ENCODE peak calls at places on chromosomes 16 and 17, in four cellular contexts. L is sigmoid colon, O is suprapubic skin, J is esophagus muscularis mucosa. B is an unnamed sample.

GRCh38 chr17:725084-725483 is 7.3 kb upstream of the TLCD3A start:
- DNase-seq in L (no peak), J (no peak), O (no peak), B (no peak)

GRCh38 chr16:53664724-53665345 is 38.8 kb downstream of the RPGRIP1L start:
- DNase-seq in O (no peak), L (no peak), J (no peak), B (no peak)

GRCh38 chr17:78168906-78169793 is 769 bp downstream of the SYNGR2 start:
- DNase-seq in O (no peak), L (no peak), J (peak; percentile 94), B (peak; percentile 85)

GRCh38 chr16:28879261-28879840 is 1.1 kb downstream of the ATP2A1 start:
- DNase-seq in L (no peak), J (no peak), O (no peak), B (peak; percentile 22)

GRCh38 chr17:59332890-59333377 is 1.5 kb downstream of the YPEL2 start:
- DNase-seq in J (peak; percentile 92), O (no peak), L (peak; percentile 75), B (peak; percentile 35)

GRCh38 chr16:22162658-22163009 is 328 bp downstream of the SDR42E2 start:
- DNase-seq in J (no peak), L (no peak), O (no peak), B (no peak)

GRCh38 chr16:20903889-20904506 is 3.4 kb downstream of the LYRM1 start:
- DNase-seq in J (no peak), L (no peak), O (no peak), B (no peak)

GRCh38 chr17:7124923-7125322 is 10.3 kb upstream of the ASGR2 start:
- DNase-seq in O (no peak), J (no peak), L (no peak), B (no peak)

GRCh38 chr17:80742581-80743180 is 198.0 kb downstream of the RPTOR start:
- DNase-seq in L (no peak), J (no peak), O (no peak), B (no peak)

GRCh38 chr17:39669897-39670735 is 1.9 kb downstream of the PNMT start:
- DNase-seq in O (no peak), J (no peak), L (no peak), B (no peak)

GRCh38 chr16:47694543-47694942 is 233.4 kb downstream of the PHKB start:
- DNase-seq in J (no peak), O (no peak), L (no peak), B (no peak)

GRCh38 chr17:64262422-64263260 is at the start of gene TEX2:
- DNase-seq in L (peak; percentile 78), O (peak; percentile 90), J (no peak), B (peak; percentile 66)

GRCh38 chr16:19067349-19068236 is at the start of gene COQ7:
- DNase-seq in L (peak; percentile 99), O (peak; percentile 99), J (peak; percentile 100), B (peak; percentile 98)
- TF ChIP-seq EP300 in L (peak; percentile 42), O (no peak), J (peak; percentile 51), B (no peak)

GRCh38 chr16:78479723-78480122 is 380.3 kb downstream of the WWOX start:
- DNase-seq in O (no peak), J (no peak), L (no peak), B (no peak)
- TF ChIP-seq POLR2A in O (no peak), J (no peak), L (no peak), B (no peak)

GRCh38 chr16:11255737-11256656 is at the start of gene SOCS1:
- DNase-seq in O (peak; percentile 89), J (peak; percentile 96), L (peak; percentile 92), B (peak; percentile 88)
- TF ChIP-seq EP300 in O (no peak), J (no peak), L (no peak), B (no peak)

GRCh38 chr17:82923366-82924113 is 83.7 kb upstream of the ZNF750 start:
- DNase-seq in J (no peak), O (no peak), L (no peak), B (no peak)
- TF ChIP-seq POLR2A in J (no peak), O (no peak), L (no peak), B (no peak)

GRCh38 chr17:61927211-61928100 is at the start of gene INTS2:
- DNase-seq in L (peak; percentile 98), O (peak; percentile 96), J (peak; percentile 99), B (peak; percentile 97)
- TF ChIP-seq EP300 in L (peak; percentile 1), O (no peak), J (no peak), B (no peak)

DNA sequence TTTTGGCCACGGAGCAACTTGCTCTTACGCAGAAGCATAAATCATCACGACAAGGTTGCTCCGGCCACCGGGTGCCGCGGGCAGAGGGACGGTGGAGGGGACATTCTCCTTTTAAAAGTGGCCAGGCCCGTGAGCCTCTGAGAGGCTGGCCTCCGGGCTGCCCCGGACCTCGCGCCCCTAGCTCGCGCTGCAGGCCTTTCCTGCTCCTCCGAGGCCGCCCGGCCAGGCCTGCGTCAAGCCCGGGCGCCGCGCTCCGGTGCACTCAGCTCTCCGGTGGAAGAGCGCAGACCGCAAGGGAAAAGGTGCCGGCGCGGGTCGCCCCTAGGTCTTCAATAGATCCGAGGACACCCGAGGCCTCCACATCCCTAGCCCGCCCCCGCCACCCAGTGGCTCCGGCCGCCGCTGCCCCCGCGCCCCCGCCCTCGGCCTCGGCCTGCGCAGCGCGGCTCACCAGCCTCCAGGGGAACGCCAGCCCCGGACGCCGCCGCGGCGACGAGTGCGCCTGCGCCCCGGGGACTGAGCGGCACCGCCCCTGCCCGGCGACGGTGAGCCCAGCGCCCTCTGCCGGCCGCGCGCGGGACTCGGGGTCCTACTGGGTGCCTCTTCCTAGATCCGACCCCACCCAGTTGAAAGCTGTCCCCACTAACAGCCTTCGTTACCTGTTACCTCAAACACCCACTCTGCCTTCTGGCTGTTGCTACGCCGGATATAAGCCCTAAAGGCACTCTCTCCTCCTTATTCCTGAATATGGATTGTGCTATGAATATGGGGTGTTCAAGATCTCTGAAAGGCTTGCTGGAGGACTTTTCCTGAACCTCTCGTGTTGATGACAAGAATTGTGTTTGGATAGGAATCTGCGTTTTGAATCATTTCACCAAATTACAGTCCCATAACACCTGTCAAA is at the start of gene LYRM9:
- DNase-seq in J (peak; percentile 93), L (peak; percentile 94), O (peak; percentile 92), B (peak; percentile 94)
- TF ChIP-seq POLR2A in J (no peak), L (no peak), O (no peak), B (peak; percentile 42)

GRCh38 chr17:51455931-51456330 is 195.6 kb downstream of the UTP18 start:
- DNase-seq in J (peak; percentile 77), O (no peak), L (no peak), B (no peak)

GRCh38 chr17:51455211-51455610 is 194.9 kb downstream of the UTP18 start:
- DNase-seq in O (no peak), J (peak; percentile 90), L (no peak), B (no peak)

GRCh38 chr17:51461578-51462004 is 201.2 kb downstream of the UTP18 start:
- DNase-seq in J (peak; percentile 89), O (no peak), L (no peak), B (peak; percentile 22)

GRCh38 chr17:51454456-51454978 is 194.2 kb downstream of the UTP18 start:
- DNase-seq in O (no peak), L (no peak), J (no peak), B (no peak)

DNA sequence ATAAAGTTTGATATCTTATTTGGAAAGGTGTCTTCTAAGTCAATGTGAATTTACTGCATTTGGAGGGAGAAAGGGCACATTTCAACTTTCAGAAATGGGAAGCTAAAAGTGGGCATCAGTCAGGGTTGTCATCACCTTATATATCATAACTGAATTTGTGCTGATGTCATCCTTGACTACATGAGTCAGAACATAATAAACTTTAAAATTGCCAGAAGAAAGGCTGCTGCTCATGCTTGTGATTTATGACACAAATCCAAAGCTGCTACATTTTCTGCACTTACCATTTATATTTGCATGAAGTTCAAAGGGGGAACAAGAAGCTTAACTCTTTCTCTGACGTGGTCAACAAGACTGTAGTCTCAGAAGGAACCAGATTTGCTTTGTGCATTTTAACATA is 196.6 kb downstream of the UTP18 start:
- DNase-seq in L (no peak), J (no peak), O (no peak), B (no peak)
- TF ChIP-seq EP300 in L (no peak), J (no peak), O (no peak), B (no peak)